ENCODE peak calls at places on chromosome 15, in four cellular contexts. A is HCT116, Z is A549, B is IMR-90. Y is an unnamed sample.

GRCh38 chr15:45064386-45064785 is 41.4 kb downstream of the SORD start:
- DNase-seq in A (no peak), Z (no peak), B (peak; percentile 45), Y (no peak)

GRCh38 chr15:47301481-47301880 is 415.8 kb upstream of the SEMA6D start:
- DNase-seq in A (no peak), Z (no peak), B (no peak), Y (no peak)

GRCh38 chr15:73965730-73966103 is 26.4 kb downstream of the STOML1 start:
- DNase-seq in A (no peak), Z (no peak), B (peak; percentile 70), Y (no peak)

GRCh38 chr15:64464271-64465005 is 4.1 kb downstream of the ZNF609 start:
- DNase-seq in A (no peak), Z (no peak), B (peak; percentile 56), Y (no peak)

GRCh38 chr15:56832125-56832524 is 86.3 kb upstream of the TCF12 start:
- DNase-seq in A (no peak), Z (no peak), B (no peak), Y (no peak)

GRCh38 chr15:82536409-82537350 is 3.6 kb downstream of the RPS17 start:
- DNase-seq in A (no peak), Z (no peak), B (no peak), Y (peak; percentile 13)

GRCh38 chr15:63913786-63914185 is 80.0 kb upstream of the HERC1 start:
- DNase-seq in A (no peak), Z (no peak), B (no peak), Y (no peak)

GRCh38 chr15:92882697-92883642 is 17.2 kb upstream of the CHD2 start:
- DNase-seq in A (no peak), Z (no peak), B (no peak), Y (peak; percentile 69)

GRCh38 chr15:99016680-99017321 is 9.2 kb upstream of the PGPEP1L start:
- DNase-seq in A (no peak), Z (peak; percentile 48), B (peak; percentile 66), Y (no peak)

GRCh38 chr15:74194572-74195559 is 7.7 kb downstream of the STRA6 start:
- DNase-seq in A (no peak), Z (no peak), B (no peak), Y (no peak)

GRCh38 chr15:88894348-88894818 is 961 bp downstream of the HAPLN3 start:
- DNase-seq in A (no peak), Z (peak; percentile 96), B (no peak), Y (peak; percentile 75)

GRCh38 chr15:29120593-29121368 is 148.8 kb downstream of the NSMCE3 start:
- DNase-seq in A (no peak), Z (no peak), B (no peak), Y (no peak)

GRCh38 chr15:67792250-67792942 is 32.9 kb upstream of the SKOR1 start:
- DNase-seq in A (no peak), Z (no peak), B (no peak), Y (no peak)

GRCh38 chr15:72784233-72784876 is 797 bp upstream of the ADPGK start:
- DNase-seq in A (peak; percentile 59), Z (peak; percentile 86), B (peak; percentile 89), Y (peak; percentile 50)

GRCh38 chr15:85581495-85581894 is 201.1 kb downstream of the AKAP13 start:
- DNase-seq in A (no peak), Z (no peak), B (no peak), Y (no peak)

GRCh38 chr15:78873796-78874761 is 1.4 kb downstream of the MORF4L1 start:
- DNase-seq in A (no peak), Z (no peak), B (peak; percentile 22), Y (no peak)

GRCh38 chr15:37880009-37880834 is 54.2 kb upstream of the TMCO5A start:
- DNase-seq in A (peak; percentile 38), Z (peak; percentile 0), B (peak; percentile 75), Y (peak; percentile 14)

GRCh38 chr15:59541750-59542149 is 69.8 kb upstream of the GCNT3 start:
- DNase-seq in A (no peak), Z (no peak), B (no peak), Y (no peak)

GRCh38 chr15:62079594-62079993 is 12.8 kb downstream of the C2CD4A start:
- DNase-seq in A (no peak), Z (no peak), B (no peak), Y (no peak)

GRCh38 chr15:38745136-38745535 is 180.5 kb upstream of the RASGRP1 start:
- DNase-seq in A (no peak), Z (no peak), B (peak; percentile 9), Y (no peak)

GRCh38 chr15:79078763-79079395 is 11.7 kb downstream of the RASGRF1 start:
- DNase-seq in A (no peak), Z (no peak), B (no peak), Y (peak; percentile 5)

DNA sequence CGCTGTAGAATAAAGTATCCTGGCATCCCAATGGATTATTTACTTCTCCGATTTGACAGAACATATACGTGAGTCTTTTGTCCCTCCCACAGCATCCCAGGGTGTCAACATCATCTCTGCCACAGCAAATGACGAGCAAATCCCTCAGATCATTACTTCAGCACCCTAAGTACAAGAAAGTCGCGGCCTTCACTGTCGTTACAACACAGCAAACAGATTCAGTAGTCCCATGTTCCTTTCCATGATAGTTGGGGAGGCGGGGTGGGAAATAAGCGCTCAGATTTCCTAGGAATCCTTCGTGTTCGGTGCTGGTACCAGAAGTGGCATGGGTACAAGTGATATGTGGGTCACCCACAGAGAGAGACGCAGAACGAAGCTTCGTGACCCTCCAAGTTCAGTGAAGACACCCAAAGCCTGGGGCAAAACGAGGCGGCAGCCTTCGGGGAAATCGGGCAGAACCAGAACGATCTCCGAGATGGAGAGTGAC is 741 bp downstream of the TTBK2 start:
- DNase-seq in A (no peak), Z (no peak), B (peak; percentile 25), Y (peak; percentile 52)
- TF ChIP-seq RAD21 in A (no peak), Z (no peak), B (no peak), Y (no peak)

GRCh38 chr15:40510201-40510600 is 39.4 kb downstream of the CHST14 start:
- DNase-seq in A (no peak), Z (no peak), B (no peak), Y (no peak)

GRCh38 chr15:40512440-40512839 is 41.7 kb downstream of the CHST14 start:
- DNase-seq in A (no peak), Z (no peak), B (no peak), Y (no peak)

GRCh38 chr15:40508216-40508615 is 37.4 kb downstream of the CHST14 start:
- DNase-seq in A (no peak), Z (no peak), B (no peak), Y (no peak)

GRCh38 chr15:40511093-40511471 is 40.3 kb downstream of the CHST14 start:
- DNase-seq in A (no peak), Z (no peak), B (no peak), Y (no peak)

DNA sequence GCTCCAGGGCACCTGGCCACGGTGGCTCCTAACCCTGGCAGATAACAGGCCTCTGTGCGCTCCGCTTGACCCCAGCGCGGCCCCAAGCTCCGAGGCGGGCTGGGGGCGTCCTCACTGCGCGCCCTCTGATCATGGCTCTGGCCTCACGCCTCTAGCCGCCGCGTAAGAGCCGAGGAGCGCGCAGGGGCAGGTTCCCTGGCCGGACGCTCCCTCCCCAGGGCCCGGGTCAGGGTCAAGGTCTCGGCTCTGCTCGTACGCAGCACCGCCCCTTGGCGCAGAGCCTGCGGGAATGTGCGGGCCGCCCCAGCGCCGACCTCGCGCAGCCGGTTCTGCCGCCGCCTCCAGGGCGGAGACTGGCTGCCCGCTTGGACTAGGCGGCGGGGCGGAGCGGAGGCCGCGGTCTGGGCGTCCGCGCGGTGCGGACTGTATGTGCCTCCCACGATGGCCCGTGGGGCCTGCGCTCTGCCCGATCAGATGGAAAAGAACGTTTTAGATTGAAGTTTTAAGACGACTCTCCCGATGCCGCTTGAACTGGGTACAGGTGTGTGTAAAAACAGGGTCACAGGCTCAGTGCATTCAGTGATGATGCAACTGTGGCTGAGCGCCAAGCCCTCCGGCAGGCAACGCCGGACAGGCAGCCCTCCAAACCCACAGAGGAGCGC is 40.8 kb downstream of the CHST14 start:
- DNase-seq in A (no peak), Z (peak; percentile 53), B (no peak), Y (peak; percentile 91)
- TF ChIP-seq RAD21 in A (no peak), Z (no peak), B (no peak), Y (no peak)

GRCh38 chr15:91860498-91860897 is 7.0 kb downstream of the SLCO3A1 start:
- DNase-seq in A (no peak), Z (no peak), B (no peak), Y (no peak)

GRCh38 chr15:91857224-91857585 is 3.7 kb downstream of the SLCO3A1 start:
- DNase-seq in A (no peak), Z (no peak), B (no peak), Y (no peak)

GRCh38 chr15:91855241-91855640 is 1.7 kb downstream of the SLCO3A1 start:
- DNase-seq in A (no peak), Z (no peak), B (no peak), Y (no peak)

GRCh38 chr15:91855684-91856553 is 2.4 kb downstream of the SLCO3A1 start:
- DNase-seq in A (no peak), Z (peak; percentile 73), B (no peak), Y (no peak)

GRCh38 chr15:91857772-91858171 is 4.3 kb downstream of the SLCO3A1 start:
- DNase-seq in A (no peak), Z (no peak), B (no peak), Y (no peak)
- TF ChIP-seq RAD21 in A (no peak), Z (no peak), B (no peak), Y (no peak)

GRCh38 chr15:23646165-23647000 is 1.3 kb downstream of the MAGEL2 start:
- DNase-seq in A (no peak), Z (no peak), B (no peak), Y (no peak)

GRCh38 chr15:23645379-23646164 is 2.1 kb downstream of the MAGEL2 start:
- DNase-seq in A (no peak), Z (no peak), B (no peak), Y (no peak)

GRCh38 chr15:23647421-23648375 is at the start of gene MAGEL2:
- DNase-seq in A (no peak), Z (no peak), B (no peak), Y (no peak)

GRCh38 chr15:23647001-23647295 is 719 bp downstream of the MAGEL2 start:
- DNase-seq in A (no peak), Z (no peak), B (no peak), Y (no peak)

GRCh38 chr15:23648920-23649515 is 1.4 kb upstream of the MAGEL2 start:
- DNase-seq in A (no peak), Z (peak; percentile 4), B (no peak), Y (peak; percentile 49)
- TF ChIP-seq RAD21 in A (peak; percentile 16), Z (peak; percentile 11), B (peak; percentile 21), Y (peak; percentile 68)

GRCh38 chr15:50458301-50458700 is 34.1 kb downstream of the USP8 start:
- DNase-seq in A (no peak), Z (no peak), B (no peak), Y (no peak)

GRCh38 chr15:50458713-50459112 is 34.5 kb downstream of the USP8 start:
- DNase-seq in A (no peak), Z (no peak), B (no peak), Y (no peak)

GRCh38 chr15:50450678-50451077 is 26.5 kb downstream of the USP8 start:
- DNase-seq in A (no peak), Z (no peak), B (no peak), Y (no peak)

DNA sequence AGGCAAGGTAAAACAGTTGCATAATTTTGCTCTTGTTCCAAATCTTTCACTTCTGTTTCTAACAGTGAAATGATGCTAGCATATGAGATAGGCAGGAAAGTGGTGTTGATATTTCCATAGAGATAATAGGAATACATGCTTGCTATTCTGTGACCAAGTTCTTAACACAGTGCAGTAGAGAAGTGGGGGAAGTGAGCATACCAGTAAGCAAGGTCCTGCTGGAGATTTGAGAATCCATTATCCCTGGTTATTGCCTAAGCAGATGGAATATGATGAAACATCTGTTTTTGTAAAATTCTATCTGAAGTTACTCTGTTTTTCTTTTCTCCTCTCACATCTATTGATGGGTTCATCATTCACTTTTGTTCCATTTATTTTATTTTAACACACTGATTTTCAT is 28.7 kb downstream of the USP8 start:
- DNase-seq in A (no peak), Z (no peak), B (peak; percentile 59), Y (no peak)
- TF ChIP-seq RAD21 in A (no peak), Z (no peak), B (no peak), Y (no peak)

Y was measured in K562.